ENCODE peak calls at places on chromosomes 4 and X, in six cellular contexts. One of them, this sample, is unnamed.

GRCh38 chrX:114797494-114797893 is 213.6 kb downstream of the HTR2C start:
- DNase-seq in Panc1: no peak
- DNase-seq in left ventricle myocardium inferior: no peak
- DNase-seq in PC-3: no peak
- DNase-seq in cardiac muscle cell: no peak
- DNase-seq in coronary artery: no peak
- DNase-seq in this sample: no peak

GRCh38 chrX:153032397-153033118 is 23.7 kb upstream of the PNMA3 start:
- DNase-seq in Panc1: no peak
- DNase-seq in left ventricle myocardium inferior: peak
- DNase-seq in PC-3: peak
- DNase-seq in cardiac muscle cell: peak
- DNase-seq in coronary artery: no peak
- DNase-seq in this sample: peak

GRCh38 chr4:76058888-76059426 is 15.6 kb upstream of the ART3 start:
- DNase-seq in Panc1: no peak
- DNase-seq in left ventricle myocardium inferior: no peak
- DNase-seq in PC-3: no peak
- DNase-seq in cardiac muscle cell: no peak
- DNase-seq in coronary artery: no peak
- DNase-seq in this sample: no peak

GRCh38 chrX:119698835-119699234 is 5.9 kb upstream of the SEPTIN6 start:
- DNase-seq in Panc1: peak
- DNase-seq in left ventricle myocardium inferior: no peak
- DNase-seq in PC-3: peak
- DNase-seq in cardiac muscle cell: peak
- DNase-seq in coronary artery: no peak
- DNase-seq in this sample: no peak

GRCh38 chr4:100083289-100083688 is 107.0 kb downstream of the DDIT4L start:
- DNase-seq in Panc1: no peak
- DNase-seq in left ventricle myocardium inferior: no peak
- DNase-seq in PC-3: no peak
- DNase-seq in cardiac muscle cell: no peak
- DNase-seq in coronary artery: no peak
- DNase-seq in this sample: no peak

GRCh38 chrX:40109288-40110008 is 11.7 kb upstream of the BCOR start:
- DNase-seq in Panc1: no peak
- DNase-seq in left ventricle myocardium inferior: peak
- DNase-seq in PC-3: no peak
- DNase-seq in cardiac muscle cell: peak
- DNase-seq in coronary artery: no peak
- DNase-seq in this sample: no peak

GRCh38 chr4:67198757-67199156 is 346.5 kb downstream of the CENPC start:
- DNase-seq in Panc1: no peak
- DNase-seq in left ventricle myocardium inferior: no peak
- DNase-seq in PC-3: peak
- DNase-seq in cardiac muscle cell: peak
- DNase-seq in coronary artery: no peak
- DNase-seq in this sample: no peak

GRCh38 chrX:103656623-103657022 is 27.8 kb downstream of the TCEAL1 start:
- DNase-seq in Panc1: peak
- DNase-seq in left ventricle myocardium inferior: no peak
- DNase-seq in PC-3: peak
- DNase-seq in cardiac muscle cell: no peak
- DNase-seq in coronary artery: no peak
- DNase-seq in this sample: no peak

GRCh38 chr4:41693629-41694028 is 54.9 kb downstream of the PHOX2B start:
- DNase-seq in Panc1: peak
- DNase-seq in left ventricle myocardium inferior: no peak
- DNase-seq in PC-3: peak
- DNase-seq in cardiac muscle cell: peak
- DNase-seq in coronary artery: no peak
- DNase-seq in this sample: no peak
- TF ChIP-seq CTCF in Panc1: no peak
- TF ChIP-seq CTCF in left ventricle myocardium inferior: peak
- TF ChIP-seq CTCF in PC-3: peak
- TF ChIP-seq CTCF in cardiac muscle cell: peak
- TF ChIP-seq CTCF in coronary artery: no peak
- TF ChIP-seq CTCF in this sample: no peak

GRCh38 chr4:1856071-1856919 is at the start of gene LETM1:
- DNase-seq in Panc1: no peak
- DNase-seq in left ventricle myocardium inferior: peak
- DNase-seq in PC-3: peak
- DNase-seq in cardiac muscle cell: peak
- DNase-seq in coronary artery: peak
- DNase-seq in this sample: peak
- TF ChIP-seq CTCF in Panc1: no peak
- TF ChIP-seq CTCF in left ventricle myocardium inferior: peak
- TF ChIP-seq CTCF in PC-3: no peak
- TF ChIP-seq CTCF in cardiac muscle cell: no peak
- TF ChIP-seq CTCF in coronary artery: no peak
- TF ChIP-seq CTCF in this sample: no peak

GRCh38 chr4:184433258-184433892 is 41.0 kb downstream of the IRF2 start:
- DNase-seq in Panc1: no peak
- DNase-seq in left ventricle myocardium inferior: no peak
- DNase-seq in PC-3: no peak
- DNase-seq in cardiac muscle cell: no peak
- DNase-seq in coronary artery: no peak
- DNase-seq in this sample: no peak
- TF ChIP-seq CTCF in Panc1: no peak
- TF ChIP-seq CTCF in left ventricle myocardium inferior: no peak
- TF ChIP-seq CTCF in PC-3: no peak
- TF ChIP-seq CTCF in cardiac muscle cell: no peak
- TF ChIP-seq CTCF in coronary artery: no peak
- TF ChIP-seq CTCF in this sample: no peak

GRCh38 chr4:1767770-1768366 is 25.2 kb upstream of the FGFR3 start:
- DNase-seq in Panc1: no peak
- DNase-seq in left ventricle myocardium inferior: no peak
- DNase-seq in PC-3: no peak
- DNase-seq in cardiac muscle cell: peak
- DNase-seq in coronary artery: no peak
- DNase-seq in this sample: no peak
- TF ChIP-seq CTCF in Panc1: no peak
- TF ChIP-seq CTCF in left ventricle myocardium inferior: peak
- TF ChIP-seq CTCF in PC-3: no peak
- TF ChIP-seq CTCF in cardiac muscle cell: peak
- TF ChIP-seq CTCF in coronary artery: no peak
- TF ChIP-seq CTCF in this sample: no peak

DNA sequence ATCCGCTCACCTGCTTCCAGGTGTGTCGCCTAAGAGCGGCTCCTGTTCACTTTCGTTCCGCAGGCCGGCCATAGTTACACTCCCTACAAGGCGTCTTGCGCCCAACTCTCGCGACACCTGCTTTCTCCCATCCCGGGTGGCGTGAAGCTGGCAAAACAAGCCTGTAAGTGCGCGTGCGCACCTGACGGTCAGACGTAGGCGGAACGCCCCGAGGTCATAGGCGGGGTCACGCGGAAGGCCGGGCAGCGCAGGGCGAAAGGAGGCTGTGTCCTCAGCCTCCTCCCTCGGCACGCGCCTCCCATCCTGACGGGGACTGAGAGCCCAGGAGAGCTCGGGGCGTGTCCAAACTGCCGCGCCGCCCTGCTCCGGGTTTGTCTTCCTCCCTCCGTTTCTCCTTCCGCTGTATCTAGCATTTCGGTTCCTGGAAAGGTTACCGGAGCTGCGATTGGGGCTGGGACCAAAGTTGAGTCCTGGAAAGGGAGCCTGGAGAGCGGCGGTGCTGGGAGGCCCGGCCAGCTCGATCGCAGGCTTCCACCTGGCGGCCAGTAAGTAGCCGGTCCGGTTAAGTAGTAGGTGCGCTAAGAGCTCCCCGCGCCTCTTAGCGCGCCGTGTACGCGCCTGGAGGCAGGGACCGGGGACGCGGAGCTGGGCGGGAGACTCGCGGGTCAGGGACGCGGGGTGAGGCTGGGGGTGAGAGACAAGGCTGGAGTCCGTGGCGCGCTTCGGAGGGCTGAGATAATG is at the start of the genes ABHD18 and MFSD8:
- DNase-seq in Panc1: peak
- DNase-seq in left ventricle myocardium inferior: peak
- DNase-seq in PC-3: peak
- DNase-seq in cardiac muscle cell: peak
- DNase-seq in coronary artery: peak
- DNase-seq in this sample: peak
- TF ChIP-seq CTCF in Panc1: no peak
- TF ChIP-seq CTCF in left ventricle myocardium inferior: peak
- TF ChIP-seq CTCF in PC-3: peak
- TF ChIP-seq CTCF in cardiac muscle cell: peak
- TF ChIP-seq CTCF in coronary artery: peak
- TF ChIP-seq CTCF in this sample: peak

GRCh38 chr4:138558886-138559285 is 316.7 kb upstream of the SLC7A11 start:
- DNase-seq in Panc1: no peak
- DNase-seq in left ventricle myocardium inferior: no peak
- DNase-seq in PC-3: no peak
- DNase-seq in cardiac muscle cell: no peak
- DNase-seq in coronary artery: no peak
- DNase-seq in this sample: no peak
- TF ChIP-seq CTCF in Panc1: no peak
- TF ChIP-seq CTCF in left ventricle myocardium inferior: no peak
- TF ChIP-seq CTCF in PC-3: no peak
- TF ChIP-seq CTCF in cardiac muscle cell: no peak
- TF ChIP-seq CTCF in coronary artery: no peak
- TF ChIP-seq CTCF in this sample: no peak

GRCh38 chrX:58025979-58026378 is 115.7 kb upstream of the ZXDA start:
- DNase-seq in Panc1: peak
- DNase-seq in left ventricle myocardium inferior: no peak
- DNase-seq in PC-3: peak
- DNase-seq in cardiac muscle cell: no peak
- DNase-seq in coronary artery: no peak
- DNase-seq in this sample: no peak
- TF ChIP-seq CTCF in Panc1: peak
- TF ChIP-seq CTCF in left ventricle myocardium inferior: peak
- TF ChIP-seq CTCF in PC-3: peak
- TF ChIP-seq CTCF in cardiac muscle cell: peak
- TF ChIP-seq CTCF in coronary artery: no peak
- TF ChIP-seq CTCF in this sample: peak

This sample was measured in natural killer cell.